ENCODE peak calls at places on chromosomes 2 and 18, in nine cellular contexts. One of them, this sample, is unnamed.

GRCh38 chr2:188473306-188473705 is 181.6 kb downstream of the GULP1 start:
- DNase-seq in neuronal stem cell: no peak
- DNase-seq in heart left ventricle: no peak
- DNase-seq in Calu3: no peak
- DNase-seq in NK-92 treated with Interleukin-12 subunit alpha and Interleukin-12 subunit beta, amount 100 ng/mL, for 24 hours: no peak
- DNase-seq in endodermal cell: peak
- DNase-seq in T-cell: no peak
- DNase-seq in T-helper 17 cell: no peak
- DNase-seq in tibial artery: no peak
- DNase-seq in this sample: no peak

GRCh38 chr18:42675810-42676209 is 439.7 kb downstream of the RIT2 start:
- DNase-seq in tibial artery: no peak
- DNase-seq in T-cell: no peak
- DNase-seq in neuronal stem cell: no peak
- DNase-seq in NK-92 treated with Interleukin-12 subunit alpha and Interleukin-12 subunit beta, amount 100 ng/mL, for 24 hours: no peak
- DNase-seq in T-helper 17 cell: no peak
- DNase-seq in endodermal cell: no peak
- DNase-seq in heart left ventricle: no peak
- DNase-seq in Calu3: no peak
- DNase-seq in this sample: no peak

GRCh38 chr2:138441916-138442315 is 59.7 kb upstream of the SPOPL start:
- DNase-seq in heart left ventricle: no peak
- DNase-seq in T-helper 17 cell: no peak
- DNase-seq in neuronal stem cell: no peak
- DNase-seq in tibial artery: no peak
- DNase-seq in NK-92 treated with Interleukin-12 subunit alpha and Interleukin-12 subunit beta, amount 100 ng/mL, for 24 hours: no peak
- DNase-seq in Calu3: no peak
- DNase-seq in endodermal cell: no peak
- DNase-seq in T-cell: no peak
- DNase-seq in this sample: no peak

GRCh38 chr2:95268208-95269035 is 5.8 kb upstream of the PROM2 start:
- DNase-seq in heart left ventricle: no peak
- DNase-seq in NK-92 treated with Interleukin-12 subunit alpha and Interleukin-12 subunit beta, amount 100 ng/mL, for 24 hours: no peak
- DNase-seq in Calu3: no peak
- DNase-seq in T-helper 17 cell: no peak
- DNase-seq in T-cell: no peak
- DNase-seq in neuronal stem cell: no peak
- DNase-seq in endodermal cell: no peak
- DNase-seq in tibial artery: no peak
- DNase-seq in this sample: no peak

GRCh38 chr2:207385903-207386302 is 143.9 kb upstream of the CREB1 start:
- DNase-seq in T-helper 17 cell: no peak
- DNase-seq in T-cell: no peak
- DNase-seq in heart left ventricle: no peak
- DNase-seq in endodermal cell: no peak
- DNase-seq in Calu3: no peak
- DNase-seq in NK-92 treated with Interleukin-12 subunit alpha and Interleukin-12 subunit beta, amount 100 ng/mL, for 24 hours: peak
- DNase-seq in tibial artery: no peak
- DNase-seq in neuronal stem cell: no peak
- DNase-seq in this sample: no peak

GRCh38 chr2:58449286-58450010 is 208.3 kb upstream of the FANCL start:
- DNase-seq in T-helper 17 cell: no peak
- DNase-seq in Calu3: no peak
- DNase-seq in tibial artery: no peak
- DNase-seq in endodermal cell: peak
- DNase-seq in NK-92 treated with Interleukin-12 subunit alpha and Interleukin-12 subunit beta, amount 100 ng/mL, for 24 hours: no peak
- DNase-seq in heart left ventricle: no peak
- DNase-seq in neuronal stem cell: no peak
- DNase-seq in T-cell: no peak
- DNase-seq in this sample: no peak

GRCh38 chr18:74310411-74310810 is 5.2 kb upstream of the C18orf63 start:
- DNase-seq in neuronal stem cell: no peak
- DNase-seq in T-cell: no peak
- DNase-seq in endodermal cell: no peak
- DNase-seq in heart left ventricle: no peak
- DNase-seq in Calu3: no peak
- DNase-seq in tibial artery: no peak
- DNase-seq in T-helper 17 cell: no peak
- DNase-seq in NK-92 treated with Interleukin-12 subunit alpha and Interleukin-12 subunit beta, amount 100 ng/mL, for 24 hours: no peak
- DNase-seq in this sample: peak

GRCh38 chr18:61528961-61529360 is 195.7 kb downstream of the CDH20 start:
- DNase-seq in endodermal cell: no peak
- DNase-seq in Calu3: no peak
- DNase-seq in NK-92 treated with Interleukin-12 subunit alpha and Interleukin-12 subunit beta, amount 100 ng/mL, for 24 hours: no peak
- DNase-seq in T-cell: no peak
- DNase-seq in tibial artery: no peak
- DNase-seq in heart left ventricle: no peak
- DNase-seq in T-helper 17 cell: no peak
- DNase-seq in neuronal stem cell: no peak
- DNase-seq in this sample: no peak

GRCh38 chr2:24957221-24957620 is 14.5 kb downstream of the DNAJC27 start:
- DNase-seq in NK-92 treated with Interleukin-12 subunit alpha and Interleukin-12 subunit beta, amount 100 ng/mL, for 24 hours: no peak
- DNase-seq in Calu3: no peak
- DNase-seq in tibial artery: no peak
- DNase-seq in neuronal stem cell: no peak
- DNase-seq in heart left ventricle: no peak
- DNase-seq in T-helper 17 cell: no peak
- DNase-seq in T-cell: no peak
- DNase-seq in endodermal cell: no peak
- DNase-seq in this sample: no peak

GRCh38 chr2:241659150-241659739 is 21.8 kb downstream of the ATG4B start:
- DNase-seq in T-cell: peak
- DNase-seq in heart left ventricle: peak
- DNase-seq in Calu3: peak
- DNase-seq in tibial artery: peak
- DNase-seq in endodermal cell: peak
- DNase-seq in NK-92 treated with Interleukin-12 subunit alpha and Interleukin-12 subunit beta, amount 100 ng/mL, for 24 hours: no peak
- DNase-seq in T-helper 17 cell: no peak
- DNase-seq in neuronal stem cell: peak
- DNase-seq in this sample: no peak

GRCh38 chr2:218812096-218812815 is 19.3 kb downstream of the PRKAG3 start:
- DNase-seq in T-cell: no peak
- DNase-seq in heart left ventricle: no peak
- DNase-seq in tibial artery: no peak
- DNase-seq in endodermal cell: no peak
- DNase-seq in T-helper 17 cell: no peak
- DNase-seq in NK-92 treated with Interleukin-12 subunit alpha and Interleukin-12 subunit beta, amount 100 ng/mL, for 24 hours: no peak
- DNase-seq in Calu3: no peak
- DNase-seq in neuronal stem cell: no peak
- DNase-seq in this sample: no peak

GRCh38 chr2:37630298-37630697 is 41.1 kb downstream of the CDC42EP3 start:
- DNase-seq in neuronal stem cell: no peak
- DNase-seq in Calu3: no peak
- DNase-seq in NK-92 treated with Interleukin-12 subunit alpha and Interleukin-12 subunit beta, amount 100 ng/mL, for 24 hours: no peak
- DNase-seq in T-cell: no peak
- DNase-seq in tibial artery: no peak
- DNase-seq in T-helper 17 cell: no peak
- DNase-seq in endodermal cell: no peak
- DNase-seq in heart left ventricle: no peak
- DNase-seq in this sample: no peak

GRCh38 chr18:43789234-43790000 is 512.1 kb upstream of the SYT4 start:
- DNase-seq in T-cell: no peak
- DNase-seq in heart left ventricle: no peak
- DNase-seq in NK-92 treated with Interleukin-12 subunit alpha and Interleukin-12 subunit beta, amount 100 ng/mL, for 24 hours: no peak
- DNase-seq in endodermal cell: no peak
- DNase-seq in tibial artery: no peak
- DNase-seq in neuronal stem cell: no peak
- DNase-seq in Calu3: no peak
- DNase-seq in T-helper 17 cell: no peak
- DNase-seq in this sample: no peak

GRCh38 chr2:100407108-100407507 is 10.4 kb downstream of the CHST10 start:
- DNase-seq in NK-92 treated with Interleukin-12 subunit alpha and Interleukin-12 subunit beta, amount 100 ng/mL, for 24 hours: no peak
- DNase-seq in neuronal stem cell: no peak
- DNase-seq in endodermal cell: no peak
- DNase-seq in T-helper 17 cell: no peak
- DNase-seq in heart left ventricle: no peak
- DNase-seq in Calu3: no peak
- DNase-seq in tibial artery: no peak
- DNase-seq in T-cell: no peak
- DNase-seq in this sample: no peak

GRCh38 chr2:238254095-238254494 is 14.3 kb upstream of the HES6 start:
- DNase-seq in neuronal stem cell: no peak
- DNase-seq in tibial artery: no peak
- DNase-seq in endodermal cell: no peak
- DNase-seq in Calu3: no peak
- DNase-seq in heart left ventricle: no peak
- DNase-seq in NK-92 treated with Interleukin-12 subunit alpha and Interleukin-12 subunit beta, amount 100 ng/mL, for 24 hours: no peak
- DNase-seq in T-helper 17 cell: no peak
- DNase-seq in T-cell: no peak
- DNase-seq in this sample: no peak

GRCh38 chr18:22971038-22971437 is 37.9 kb downstream of the RBBP8 start:
- DNase-seq in T-helper 17 cell: no peak
- DNase-seq in endodermal cell: no peak
- DNase-seq in neuronal stem cell: no peak
- DNase-seq in T-cell: no peak
- DNase-seq in heart left ventricle: no peak
- DNase-seq in NK-92 treated with Interleukin-12 subunit alpha and Interleukin-12 subunit beta, amount 100 ng/mL, for 24 hours: no peak
- DNase-seq in tibial artery: no peak
- DNase-seq in Calu3: no peak
- DNase-seq in this sample: no peak

GRCh38 chr2:127134833-127135830 is 28.2 kb upstream of the BIN1 start:
- DNase-seq in heart left ventricle: no peak
- DNase-seq in NK-92 treated with Interleukin-12 subunit alpha and Interleukin-12 subunit beta, amount 100 ng/mL, for 24 hours: no peak
- DNase-seq in endodermal cell: no peak
- DNase-seq in T-helper 17 cell: no peak
- DNase-seq in neuronal stem cell: no peak
- DNase-seq in T-cell: no peak
- DNase-seq in Calu3: no peak
- DNase-seq in tibial artery: no peak
- DNase-seq in this sample: no peak

GRCh38 chr18:22243513-22243912 is 74.1 kb downstream of the GATA6 start:
- DNase-seq in T-cell: no peak
- DNase-seq in tibial artery: no peak
- DNase-seq in endodermal cell: no peak
- DNase-seq in T-helper 17 cell: no peak
- DNase-seq in neuronal stem cell: no peak
- DNase-seq in heart left ventricle: no peak
- DNase-seq in NK-92 treated with Interleukin-12 subunit alpha and Interleukin-12 subunit beta, amount 100 ng/mL, for 24 hours: no peak
- DNase-seq in Calu3: no peak
- DNase-seq in this sample: no peak

GRCh38 chr2:151860613-151861146 is 32.5 kb upstream of the ARL5A start:
- DNase-seq in heart left ventricle: no peak
- DNase-seq in NK-92 treated with Interleukin-12 subunit alpha and Interleukin-12 subunit beta, amount 100 ng/mL, for 24 hours: no peak
- DNase-seq in tibial artery: no peak
- DNase-seq in endodermal cell: no peak
- DNase-seq in neuronal stem cell: no peak
- DNase-seq in Calu3: no peak
- DNase-seq in T-cell: no peak
- DNase-seq in T-helper 17 cell: no peak
- DNase-seq in this sample: no peak

GRCh38 chr18:32010124-32010745 is 8.4 kb upstream of the RNF125 start:
- DNase-seq in heart left ventricle: no peak
- DNase-seq in neuronal stem cell: no peak
- DNase-seq in T-helper 17 cell: no peak
- DNase-seq in Calu3: peak
- DNase-seq in tibial artery: no peak
- DNase-seq in T-cell: no peak
- DNase-seq in endodermal cell: no peak
- DNase-seq in NK-92 treated with Interleukin-12 subunit alpha and Interleukin-12 subunit beta, amount 100 ng/mL, for 24 hours: no peak
- DNase-seq in this sample: no peak

GRCh38 chr18:74146756-74147155 is 878 bp downstream of the FBXO15 start:
- DNase-seq in neuronal stem cell: no peak
- DNase-seq in tibial artery: no peak
- DNase-seq in heart left ventricle: no peak
- DNase-seq in NK-92 treated with Interleukin-12 subunit alpha and Interleukin-12 subunit beta, amount 100 ng/mL, for 24 hours: no peak
- DNase-seq in T-helper 17 cell: no peak
- DNase-seq in Calu3: no peak
- DNase-seq in endodermal cell: no peak
- DNase-seq in T-cell: no peak
- DNase-seq in this sample: no peak

GRCh38 chr2:28397043-28397381 is 4.4 kb downstream of the FOSL2 start:
- DNase-seq in endodermal cell: no peak
- DNase-seq in Calu3: no peak
- DNase-seq in T-helper 17 cell: no peak
- DNase-seq in neuronal stem cell: no peak
- DNase-seq in tibial artery: no peak
- DNase-seq in heart left ventricle: no peak
- DNase-seq in NK-92 treated with Interleukin-12 subunit alpha and Interleukin-12 subunit beta, amount 100 ng/mL, for 24 hours: no peak
- DNase-seq in T-cell: no peak
- DNase-seq in this sample: no peak

GRCh38 chr2:9092383-9093282 is 89.1 kb upstream of the MBOAT2 start:
- DNase-seq in tibial artery: no peak
- DNase-seq in T-helper 17 cell: no peak
- DNase-seq in NK-92 treated with Interleukin-12 subunit alpha and Interleukin-12 subunit beta, amount 100 ng/mL, for 24 hours: no peak
- DNase-seq in neuronal stem cell: no peak
- DNase-seq in heart left ventricle: no peak
- DNase-seq in T-cell: no peak
- DNase-seq in endodermal cell: no peak
- DNase-seq in Calu3: no peak
- DNase-seq in this sample: no peak

GRCh38 chr18:31401156-31402025 is 24.8 kb downstream of the DSG4 start:
- DNase-seq in endodermal cell: no peak
- DNase-seq in tibial artery: no peak
- DNase-seq in neuronal stem cell: no peak
- DNase-seq in T-helper 17 cell: no peak
- DNase-seq in T-cell: no peak
- DNase-seq in Calu3: peak
- DNase-seq in heart left ventricle: no peak
- DNase-seq in NK-92 treated with Interleukin-12 subunit alpha and Interleukin-12 subunit beta, amount 100 ng/mL, for 24 hours: no peak
- DNase-seq in this sample: no peak

GRCh38 chr2:171522804-171523338 is 597 bp downstream of the CYBRD1 start:
- DNase-seq in endodermal cell: peak
- DNase-seq in T-helper 17 cell: no peak
- DNase-seq in heart left ventricle: no peak
- DNase-seq in T-cell: no peak
- DNase-seq in NK-92 treated with Interleukin-12 subunit alpha and Interleukin-12 subunit beta, amount 100 ng/mL, for 24 hours: no peak
- DNase-seq in Calu3: peak
- DNase-seq in neuronal stem cell: peak
- DNase-seq in tibial artery: no peak
- DNase-seq in this sample: peak

GRCh38 chr2:55839182-55839819 is 84.3 kb downstream of the EFEMP1 start:
- DNase-seq in neuronal stem cell: no peak
- DNase-seq in tibial artery: no peak
- DNase-seq in Calu3: peak
- DNase-seq in T-helper 17 cell: no peak
- DNase-seq in heart left ventricle: no peak
- DNase-seq in T-cell: no peak
- DNase-seq in NK-92 treated with Interleukin-12 subunit alpha and Interleukin-12 subunit beta, amount 100 ng/mL, for 24 hours: no peak
- DNase-seq in endodermal cell: peak
- DNase-seq in this sample: no peak

GRCh38 chr18:657998-658946 is 819 bp downstream of the TYMS start:
- DNase-seq in Calu3: peak
- DNase-seq in heart left ventricle: peak
- DNase-seq in tibial artery: peak
- DNase-seq in NK-92 treated with Interleukin-12 subunit alpha and Interleukin-12 subunit beta, amount 100 ng/mL, for 24 hours: peak
- DNase-seq in neuronal stem cell: peak
- DNase-seq in T-helper 17 cell: peak
- DNase-seq in endodermal cell: peak
- DNase-seq in T-cell: peak
- DNase-seq in this sample: peak

GRCh38 chr2:123521868-123522267 is 503.2 kb upstream of the CNTNAP5 start:
- DNase-seq in Calu3: no peak
- DNase-seq in heart left ventricle: no peak
- DNase-seq in T-cell: no peak
- DNase-seq in endodermal cell: no peak
- DNase-seq in tibial artery: no peak
- DNase-seq in NK-92 treated with Interleukin-12 subunit alpha and Interleukin-12 subunit beta, amount 100 ng/mL, for 24 hours: no peak
- DNase-seq in neuronal stem cell: no peak
- DNase-seq in T-helper 17 cell: no peak
- DNase-seq in this sample: no peak